ENCODE peak calls at places on chromosomes 12 and 14, in six cellular contexts. W, S, Y, G, N and I are unnamed samples. For H3K9me3, the result is how much of the 10 kb centered on the place peaks cover.

GRCh38 chr14:92890830-92891598 is 31.9 kb upstream of the CHGA start:
- DNase-seq in W (no peak), S (no peak), Y (no peak), G (no peak), N (no peak), I (no peak)

GRCh38 chr12:14698555-14698954 is 2.2 kb upstream of the GUCY2C start:
- DNase-seq in W (no peak), S (no peak), Y (no peak), G (no peak), N (no peak), I (no peak)

GRCh38 chr14:60051690-60052324 is 39.9 kb upstream of the PCNX4 start:
- DNase-seq in W (no peak), S (no peak), Y (no peak), G (peak), N (no peak), I (no peak)

GRCh38 chr14:73789996-73790581 is 61.5 kb upstream of the PTGR2 start:
- DNase-seq in W (no peak), S (no peak), Y (peak), G (peak), N (peak), I (no peak)

GRCh38 chr12:5210179-5210917 is 166.7 kb downstream of the KCNA5 start:
- DNase-seq in W (no peak), S (no peak), Y (no peak), G (no peak), N (no peak), I (no peak)

GRCh38 chr14:90419200-90419599 is 22.4 kb downstream of the CALM1 start:
- DNase-seq in W (no peak), S (no peak), Y (peak), G (peak), N (peak), I (no peak)

GRCh38 chr12:79883216-79883615 is 51.7 kb downstream of the PPP1R12A start:
- DNase-seq in W (no peak), S (no peak), Y (no peak), G (peak), N (no peak), I (no peak)

GRCh38 chr12:125315771-125316170 is 250.5 kb downstream of the AACS start:
- DNase-seq in W (no peak), S (no peak), Y (no peak), G (no peak), N (no peak), I (no peak)

GRCh38 chr12:118750666-118751065 is 230.7 kb upstream of the SRRM4 start:
- DNase-seq in W (no peak), S (no peak), Y (no peak), G (no peak), N (no peak), I (no peak)

GRCh38 chr14:52175982-52176502 is 91.5 kb upstream of the PTGDR start:
- DNase-seq in W (no peak), S (peak), Y (no peak), G (no peak), N (no peak), I (no peak)

GRCh38 chr12:22231078-22231477 is 103.4 kb downstream of the ST8SIA1 start:
- DNase-seq in W (no peak), S (no peak), Y (no peak), G (no peak), N (no peak), I (no peak)

GRCh38 chr14:42980419-42980818 is 1373.7 kb downstream of the LRFN5 start:
- DNase-seq in W (no peak), S (no peak), Y (no peak), G (no peak), N (no peak), I (no peak)

GRCh38 chr14:106508216-106508615 is 981.8 kb downstream of the TMEM121 start:
- DNase-seq in W (no peak), S (no peak), Y (no peak), G (no peak), N (no peak), I (no peak)
- H3K9me3 ChIP-seq in W (under half), S (under half), Y (under half), G (under half), N (under half), I (under half)

DNA sequence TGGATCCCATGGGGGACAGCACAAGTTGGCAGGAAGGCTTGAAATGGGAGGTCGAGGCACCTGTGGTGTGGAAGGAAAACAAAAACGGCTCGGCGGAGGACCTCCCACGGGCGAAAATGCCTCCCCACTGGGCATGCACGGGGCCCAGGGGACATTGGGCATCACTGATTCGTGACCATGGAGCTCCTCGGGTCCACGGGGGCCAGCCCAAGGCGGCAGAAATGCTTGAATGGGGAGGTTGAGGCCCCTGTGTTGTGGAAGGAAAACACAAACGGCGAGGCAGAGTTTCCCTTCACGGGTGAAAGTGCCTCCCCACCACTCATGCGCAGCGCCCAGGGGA is 376.0 kb downstream of the ALG10 start:
- DNase-seq in W (no peak), S (no peak), Y (peak), G (no peak), N (peak), I (peak)
- H3K9me3 ChIP-seq in W (under half), S (under half), Y (under half), G (under half), N (under half), I (under half)

DNA sequence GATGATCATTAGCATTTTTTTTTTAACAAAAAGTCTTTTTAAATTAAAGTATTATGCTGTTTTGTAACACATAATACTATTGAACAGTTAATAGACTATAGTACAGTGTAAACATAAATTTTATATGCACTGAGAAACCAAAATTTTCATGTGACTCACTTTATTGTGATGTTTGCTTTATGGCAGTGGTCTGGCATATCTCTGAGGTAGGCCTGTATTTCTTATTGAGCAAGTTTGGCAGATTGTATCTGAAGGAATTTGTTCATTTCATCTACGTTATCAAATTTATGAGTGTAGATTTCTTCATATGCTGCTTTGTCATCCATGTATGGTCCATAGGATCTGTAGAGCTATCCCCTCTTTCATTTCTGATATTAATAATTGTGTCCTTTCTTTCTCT is 78.8 kb upstream of the PDE3A start:
- DNase-seq in W (no peak), S (no peak), Y (no peak), G (peak), N (no peak), I (no peak)
- H3K9me3 ChIP-seq in W (under half), S (under half), Y (under half), G (under half), N (under half), I (under half)

GRCh38 chr12:69765515-69765914 is 26.9 kb downstream of the RAB3IP start:
- DNase-seq in W (no peak), S (no peak), Y (no peak), G (no peak), N (no peak), I (no peak)
- H3K9me3 ChIP-seq in W (under half), S (under half), Y (under half), G (under half), N (under half), I (under half)

DNA sequence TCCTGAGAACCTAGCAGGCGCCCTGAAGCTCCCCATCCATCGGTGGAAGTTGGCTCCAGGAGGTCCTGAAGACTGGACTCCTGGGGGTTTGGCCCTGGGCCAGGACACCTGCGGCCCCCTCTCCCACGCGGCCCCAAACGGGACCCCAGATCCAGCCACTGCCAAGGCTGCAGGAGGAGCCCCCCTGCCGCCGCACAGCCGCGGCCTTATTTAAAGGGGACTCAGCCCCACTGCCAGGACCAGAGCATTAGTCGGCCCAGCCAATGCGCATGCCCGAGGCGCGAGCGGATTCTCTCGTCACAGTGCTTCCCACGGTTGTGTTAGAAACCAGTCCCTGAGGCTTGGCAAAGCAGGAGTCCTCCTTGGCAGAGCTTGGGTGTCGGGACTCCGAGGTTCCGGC is 775.2 kb upstream of the ALG10B start:
- DNase-seq in W (no peak), S (no peak), Y (no peak), G (no peak), N (no peak), I (no peak)
- H3K9me3 ChIP-seq in W (under half), S (under half), Y (under half), G (under half), N (under half), I (under half)